ENCODE peak calls at places on chromosomes 13 and 19, in six cellular contexts. L, D, N, R, H and E are unnamed samples.

GRCh38 chr13:31761951-31762350 is 22.6 kb downstream of the RXFP2 start:
- DNase-seq in L (no peak), D (no peak), N (no peak), R (peak), H (peak), E (no peak)

GRCh38 chr19:3434630-3435553 is 45.4 kb downstream of the SMIM24 start:
- DNase-seq in L (peak), D (peak), N (peak), R (peak), H (peak), E (peak)

GRCh38 chr19:29860492-29860891 is 48.7 kb downstream of the CCNE1 start:
- DNase-seq in L (no peak), D (no peak), N (no peak), R (no peak), H (peak), E (no peak)

GRCh38 chr13:48630291-48630690 is 23.4 kb upstream of the CYSLTR2 start:
- DNase-seq in L (no peak), D (no peak), N (no peak), R (no peak), H (no peak), E (no peak)

GRCh38 chr13:94620286-94620896 is 18.7 kb downstream of the GPR180 start:
- DNase-seq in L (peak), D (peak), N (no peak), R (peak), H (no peak), E (no peak)

GRCh38 chr13:24716446-24716845 is 36.2 kb downstream of the ATP12A start:
- DNase-seq in L (no peak), D (no peak), N (no peak), R (no peak), H (no peak), E (no peak)

GRCh38 chr19:48641850-48642249 is 4.1 kb downstream of the CA11 start:
- DNase-seq in L (no peak), D (no peak), N (no peak), R (no peak), H (no peak), E (no peak)

GRCh38 chr19:41456342-41456918 is 13.5 kb downstream of the ERICH4 start:
- DNase-seq in L (peak), D (no peak), N (no peak), R (peak), H (no peak), E (no peak)

GRCh38 chr19:15448778-15449619 is 757 bp downstream of the WIZ start:
- DNase-seq in L (no peak), D (no peak), N (no peak), R (peak), H (peak), E (no peak)

GRCh38 chr13:84925443-84925842 is 873.8 kb downstream of the SLITRK6 start:
- DNase-seq in L (peak), D (no peak), N (no peak), R (peak), H (peak), E (no peak)